ENCODE peak calls at places on chromosomes 3 and 15, in six cellular contexts. One of them, this sample, is unnamed.

GRCh38 chr3:133777807-133778568 is 27.6 kb upstream of the SRPRB start:
- DNase-seq in GM12878: no peak
- DNase-seq in A549: no peak
- DNase-seq in NB4: no peak
- DNase-seq in K562: no peak
- DNase-seq in HepG2: no peak
- DNase-seq in this sample: no peak

GRCh38 chr3:186590580-186591296 is 20.2 kb downstream of the DNAJB11 start:
- DNase-seq in HepG2: no peak
- DNase-seq in NB4: no peak
- DNase-seq in A549: no peak
- DNase-seq in GM12878: no peak
- DNase-seq in K562: no peak
- DNase-seq in this sample: no peak

GRCh38 chr3:23612296-23612891 is 193.4 kb upstream of the UBE2E1 start:
- DNase-seq in GM12878: no peak
- DNase-seq in K562: no peak
- DNase-seq in HepG2: no peak
- DNase-seq in A549: peak; percentile 44
- DNase-seq in NB4: no peak
- DNase-seq in this sample: peak; percentile 50

GRCh38 chr15:63909819-63910437 is 76.2 kb upstream of the HERC1 start:
- DNase-seq in GM12878: no peak
- DNase-seq in A549: no peak
- DNase-seq in K562: no peak
- DNase-seq in NB4: no peak
- DNase-seq in HepG2: no peak
- DNase-seq in this sample: peak; percentile 89

GRCh38 chr15:33197636-33198035 is 3.1 kb upstream of the FMN1 start:
- DNase-seq in GM12878: no peak
- DNase-seq in K562: no peak
- DNase-seq in HepG2: no peak
- DNase-seq in A549: no peak
- DNase-seq in NB4: no peak
- DNase-seq in this sample: no peak

GRCh38 chr3:134075568-134075825 is 45.8 kb upstream of the SLCO2A1 start:
- DNase-seq in K562: no peak
- DNase-seq in NB4: no peak
- DNase-seq in A549: no peak
- DNase-seq in GM12878: no peak
- DNase-seq in HepG2: no peak
- DNase-seq in this sample: no peak

GRCh38 chr3:90010341-90010740 is 902.9 kb downstream of the EPHA3 start:
- DNase-seq in HepG2: no peak
- DNase-seq in A549: no peak
- DNase-seq in K562: no peak
- DNase-seq in GM12878: no peak
- DNase-seq in NB4: no peak
- DNase-seq in this sample: no peak

GRCh38 chr3:169356284-169356955 is 307.1 kb downstream of the MECOM start:
- DNase-seq in HepG2: no peak
- DNase-seq in A549: no peak
- DNase-seq in NB4: no peak
- DNase-seq in K562: no peak
- DNase-seq in GM12878: no peak
- DNase-seq in this sample: no peak

GRCh38 chr3:157280786-157281185 is 120.8 kb upstream of the CCNL1 start:
- DNase-seq in GM12878: no peak
- DNase-seq in HepG2: no peak
- DNase-seq in K562: no peak
- DNase-seq in NB4: no peak
- DNase-seq in A549: no peak
- DNase-seq in this sample: no peak

GRCh38 chr3:181279239-181279565 is 289.7 kb upstream of the DNAJC19 start:
- DNase-seq in HepG2: no peak
- DNase-seq in K562: no peak
- DNase-seq in NB4: no peak
- DNase-seq in A549: no peak
- DNase-seq in GM12878: no peak
- DNase-seq in this sample: no peak

GRCh38 chr15:85316244-85316934 is 64.0 kb upstream of the AKAP13 start:
- DNase-seq in NB4: peak; percentile 19
- DNase-seq in A549: peak; percentile 27
- DNase-seq in K562: no peak
- DNase-seq in GM12878: no peak
- DNase-seq in HepG2: peak; percentile 14
- DNase-seq in this sample: no peak

GRCh38 chr15:78023081-78023665 is 54.3 kb downstream of the TBC1D2B start:
- DNase-seq in K562: no peak
- DNase-seq in GM12878: no peak
- DNase-seq in NB4: no peak
- DNase-seq in HepG2: no peak
- DNase-seq in A549: no peak
- DNase-seq in this sample: no peak

GRCh38 chr15:96338772-96339661 is 8.5 kb downstream of the NR2F2 start:
- DNase-seq in NB4: no peak
- DNase-seq in GM12878: no peak
- DNase-seq in K562: no peak
- DNase-seq in HepG2: peak; percentile 89
- DNase-seq in A549: no peak
- DNase-seq in this sample: peak; percentile 72

GRCh38 chr15:29043731-29044485 is 158.1 kb downstream of the APBA2 start:
- DNase-seq in A549: no peak
- DNase-seq in NB4: no peak
- DNase-seq in HepG2: no peak
- DNase-seq in GM12878: no peak
- DNase-seq in K562: no peak
- DNase-seq in this sample: no peak

GRCh38 chr3:23116041-23116440 is 87.1 kb upstream of the UBE2E2 start:
- DNase-seq in A549: no peak
- DNase-seq in GM12878: no peak
- DNase-seq in NB4: no peak
- DNase-seq in HepG2: no peak
- DNase-seq in K562: no peak
- DNase-seq in this sample: no peak

GRCh38 chr3:346186-346585 is 149.6 kb downstream of the CHL1 start:
- DNase-seq in HepG2: no peak
- DNase-seq in NB4: no peak
- DNase-seq in GM12878: no peak
- DNase-seq in K562: no peak
- DNase-seq in A549: no peak
- DNase-seq in this sample: no peak

GRCh38 chr3:169650503-169650902 is 13.0 kb downstream of the MECOM start:
- DNase-seq in HepG2: no peak
- DNase-seq in A549: no peak
- DNase-seq in NB4: no peak
- DNase-seq in K562: no peak
- DNase-seq in GM12878: no peak
- DNase-seq in this sample: no peak

GRCh38 chr15:48880070-48880634 is 2.2 kb downstream of the EID1 start:
- DNase-seq in K562: no peak
- DNase-seq in GM12878: no peak
- DNase-seq in NB4: no peak
- DNase-seq in HepG2: no peak
- DNase-seq in A549: no peak
- DNase-seq in this sample: no peak

DNA sequence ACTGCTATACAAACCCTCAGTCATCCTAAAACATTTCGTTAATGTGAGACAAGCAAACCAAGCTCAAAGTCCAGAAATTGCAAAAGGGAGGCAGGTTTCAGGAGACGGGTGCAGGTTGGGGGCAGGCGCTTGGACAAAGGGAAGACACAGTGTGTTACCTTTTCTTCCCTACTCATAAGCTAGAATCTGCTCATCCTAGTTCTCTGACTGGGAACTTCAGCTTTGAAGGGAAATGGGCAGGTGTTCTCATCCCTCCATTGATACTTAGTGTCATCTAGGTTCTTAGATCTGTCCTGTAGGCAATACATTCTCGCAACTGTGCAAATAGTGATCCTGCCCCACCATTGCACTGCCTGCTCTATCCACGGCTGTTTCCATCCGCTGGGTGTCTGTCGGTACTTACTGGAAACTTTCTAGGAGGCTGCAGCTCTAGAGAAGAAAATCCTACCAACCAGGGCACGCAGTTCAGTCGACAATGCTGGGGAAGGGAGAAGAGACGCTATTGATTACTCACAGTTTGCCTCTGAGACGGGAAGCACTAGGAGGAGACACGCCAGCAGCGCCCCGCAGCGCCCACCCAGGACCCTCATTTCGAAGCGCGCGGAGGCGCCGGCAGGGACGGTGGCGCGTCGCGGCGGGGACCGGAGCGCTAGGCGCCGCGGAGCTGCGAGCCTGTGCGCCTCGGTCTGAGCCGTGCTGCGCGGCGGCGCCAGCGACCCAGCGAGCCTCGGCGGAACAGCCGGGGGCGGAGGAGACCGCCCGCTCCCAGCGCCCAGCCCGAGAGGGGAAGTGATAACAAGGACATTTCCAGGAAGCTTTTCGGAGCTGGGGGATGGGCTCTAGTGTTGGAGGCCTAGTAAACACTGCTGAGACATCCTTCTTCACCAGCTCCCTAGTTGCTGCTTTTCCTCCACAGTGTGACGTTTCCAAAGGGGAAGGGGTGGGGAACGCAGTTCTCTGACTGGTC is at the start of gene PROS1:
- DNase-seq in GM12878: no peak
- DNase-seq in K562: peak; percentile 60
- DNase-seq in HepG2: peak; percentile 85
- DNase-seq in A549: peak; percentile 75
- DNase-seq in NB4: peak; percentile 65
- DNase-seq in this sample: peak; percentile 81
- TF ChIP-seq POLR2A in GM12878: no peak
- TF ChIP-seq POLR2A in K562: peak; percentile 61
- TF ChIP-seq POLR2A in HepG2: peak; percentile 66
- TF ChIP-seq POLR2A in A549: peak; percentile 69
- TF ChIP-seq POLR2A in NB4: no peak
- TF ChIP-seq POLR2A in this sample: peak; percentile 65

GRCh38 chr15:56901931-56902330 is 16.5 kb upstream of the TCF12 start:
- DNase-seq in K562: no peak
- DNase-seq in HepG2: no peak
- DNase-seq in A549: no peak
- DNase-seq in NB4: no peak
- DNase-seq in GM12878: no peak
- DNase-seq in this sample: no peak

GRCh38 chr15:56910801-56911200 is 7.6 kb upstream of the TCF12 start:
- DNase-seq in NB4: no peak
- DNase-seq in K562: no peak
- DNase-seq in GM12878: no peak
- DNase-seq in A549: no peak
- DNase-seq in HepG2: no peak
- DNase-seq in this sample: no peak

GRCh38 chr15:56906766-56907165 is 11.7 kb upstream of the TCF12 start:
- DNase-seq in K562: no peak
- DNase-seq in HepG2: no peak
- DNase-seq in GM12878: no peak
- DNase-seq in NB4: no peak
- DNase-seq in A549: no peak
- DNase-seq in this sample: no peak
- H3K4me3 ChIP-seq in K562: no peak overlapping the region
- H3K4me3 ChIP-seq in HepG2: no peak overlapping the region
- H3K4me3 ChIP-seq in GM12878: no peak overlapping the region
- H3K4me3 ChIP-seq in NB4: no peak overlapping the region
- H3K4me3 ChIP-seq in A549: no peak overlapping the region
- H3K4me3 ChIP-seq in this sample: no peak overlapping the region

GRCh38 chr3:151322549-151322948 is 5.9 kb upstream of the GPR87 start:
- DNase-seq in A549: no peak
- DNase-seq in HepG2: no peak
- DNase-seq in NB4: no peak
- DNase-seq in GM12878: no peak
- DNase-seq in K562: no peak
- DNase-seq in this sample: no peak

GRCh38 chr3:151318313-151318712 is 1.7 kb upstream of the GPR87 start:
- DNase-seq in HepG2: no peak
- DNase-seq in GM12878: no peak
- DNase-seq in NB4: no peak
- DNase-seq in A549: no peak
- DNase-seq in K562: no peak
- DNase-seq in this sample: no peak

GRCh38 chr3:151320131-151320530 is 3.5 kb upstream of the GPR87 start:
- DNase-seq in GM12878: no peak
- DNase-seq in HepG2: no peak
- DNase-seq in NB4: no peak
- DNase-seq in A549: no peak
- DNase-seq in K562: no peak
- DNase-seq in this sample: no peak

GRCh38 chr3:151318946-151319345 is 2.3 kb upstream of the GPR87 start:
- DNase-seq in K562: no peak
- DNase-seq in GM12878: no peak
- DNase-seq in HepG2: no peak
- DNase-seq in A549: no peak
- DNase-seq in NB4: peak; percentile 23
- DNase-seq in this sample: no peak

DNA sequence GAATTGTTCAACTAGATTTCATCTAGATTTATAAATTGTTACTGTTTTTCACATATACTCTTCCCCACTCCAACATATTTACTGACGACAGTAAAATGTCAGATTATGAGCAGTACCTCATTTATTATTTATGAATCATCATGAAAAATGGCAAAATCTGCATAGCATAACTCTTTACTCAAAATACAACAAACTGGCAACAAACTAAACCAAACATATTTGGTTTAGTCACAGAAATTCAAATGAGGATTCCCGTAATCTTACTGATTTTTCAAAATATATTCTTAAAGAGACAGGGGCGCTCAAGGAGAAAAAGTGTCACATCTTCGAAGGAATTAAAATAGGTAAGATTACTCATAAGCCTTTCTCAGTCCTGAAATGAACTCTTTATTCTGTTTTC is 3.0 kb upstream of the GPR87 start:
- DNase-seq in NB4: no peak
- DNase-seq in HepG2: no peak
- DNase-seq in GM12878: no peak
- DNase-seq in K562: no peak
- DNase-seq in A549: no peak
- DNase-seq in this sample: no peak
- TF ChIP-seq MYC in NB4: no peak
- TF ChIP-seq MYC in HepG2: no peak
- TF ChIP-seq MYC in GM12878: no peak
- TF ChIP-seq MYC in K562: no peak
- TF ChIP-seq MYC in A549: no peak
- TF ChIP-seq MYC in this sample: no peak

GRCh38 chr15:70046716-70047369 is 50.9 kb downstream of the TLE3 start:
- DNase-seq in NB4: peak; percentile 15
- DNase-seq in HepG2: no peak
- DNase-seq in GM12878: no peak
- DNase-seq in A549: no peak
- DNase-seq in K562: no peak
- DNase-seq in this sample: no peak

GRCh38 chr15:70048196-70048565 is 49.5 kb downstream of the TLE3 start:
- DNase-seq in HepG2: no peak
- DNase-seq in NB4: no peak
- DNase-seq in GM12878: no peak
- DNase-seq in A549: no peak
- DNase-seq in K562: no peak
- DNase-seq in this sample: no peak

GRCh38 chr15:70048578-70048977 is 49.1 kb downstream of the TLE3 start:
- DNase-seq in K562: peak; percentile 22
- DNase-seq in HepG2: no peak
- DNase-seq in GM12878: no peak
- DNase-seq in A549: no peak
- DNase-seq in NB4: no peak
- DNase-seq in this sample: no peak

GRCh38 chr15:70049115-70049514 is 48.6 kb downstream of the TLE3 start:
- DNase-seq in K562: no peak
- DNase-seq in HepG2: no peak
- DNase-seq in NB4: no peak
- DNase-seq in A549: no peak
- DNase-seq in GM12878: no peak
- DNase-seq in this sample: no peak

GRCh38 chr15:70047386-70048195 is 50.1 kb downstream of the TLE3 start:
- DNase-seq in K562: peak; percentile 19
- DNase-seq in HepG2: no peak
- DNase-seq in A549: no peak
- DNase-seq in GM12878: no peak
- DNase-seq in NB4: no peak
- DNase-seq in this sample: no peak
- TF ChIP-seq POLR2A in K562: no peak
- TF ChIP-seq POLR2A in HepG2: no peak
- TF ChIP-seq POLR2A in A549: no peak
- TF ChIP-seq POLR2A in GM12878: no peak
- TF ChIP-seq POLR2A in NB4: no peak
- TF ChIP-seq POLR2A in this sample: no peak